ENCODE peak calls at places on chromosomes 4 and X, in four cellular contexts. One of them, this sample, is unnamed.

GRCh38 chrX:9148626-9149385 is 114.9 kb upstream of the FAM9B start:
- DNase-seq in fibroblast of villous mesenchyme: peak
- DNase-seq in astrocyte of the spinal cord: peak
- DNase-seq in endothelial cell: no peak
- DNase-seq in this sample: no peak

GRCh38 chr4:149801416-149801815 is 14.2 kb downstream of the IQCM start:
- DNase-seq in fibroblast of villous mesenchyme: peak
- DNase-seq in endothelial cell: no peak
- DNase-seq in astrocyte of the spinal cord: no peak
- DNase-seq in this sample: no peak

GRCh38 chr4:173169428-173170209 is 1.0 kb downstream of the GALNT7 start:
- DNase-seq in astrocyte of the spinal cord: peak
- DNase-seq in endothelial cell: peak
- DNase-seq in fibroblast of villous mesenchyme: peak
- DNase-seq in this sample: peak

GRCh38 chrX:44903107-44903506 is 30.1 kb downstream of the KDM6A start:
- DNase-seq in astrocyte of the spinal cord: peak
- DNase-seq in fibroblast of villous mesenchyme: peak
- DNase-seq in endothelial cell: no peak
- DNase-seq in this sample: no peak

GRCh38 chr4:83731609-83732008 is 195.7 kb downstream of the GPAT3 start:
- DNase-seq in fibroblast of villous mesenchyme: no peak
- DNase-seq in endothelial cell: no peak
- DNase-seq in astrocyte of the spinal cord: no peak
- DNase-seq in this sample: no peak

GRCh38 chrX:13994104-13994503 is 35.6 kb downstream of the GEMIN8 start:
- DNase-seq in endothelial cell: no peak
- DNase-seq in astrocyte of the spinal cord: no peak
- DNase-seq in fibroblast of villous mesenchyme: no peak
- DNase-seq in this sample: no peak

GRCh38 chr4:161564230-161564834 is 599.5 kb downstream of the FSTL5 start:
- DNase-seq in endothelial cell: no peak
- DNase-seq in astrocyte of the spinal cord: peak
- DNase-seq in fibroblast of villous mesenchyme: peak
- DNase-seq in this sample: no peak

GRCh38 chr4:128906581-128906980 is 97.1 kb downstream of the JADE1 start:
- DNase-seq in endothelial cell: no peak
- DNase-seq in fibroblast of villous mesenchyme: no peak
- DNase-seq in astrocyte of the spinal cord: no peak
- DNase-seq in this sample: no peak

GRCh38 chrX:1453390-1453783 is 678 bp upstream of the ASMTL start:
- DNase-seq in fibroblast of villous mesenchyme: no peak
- DNase-seq in astrocyte of the spinal cord: no peak
- DNase-seq in endothelial cell: no peak
- DNase-seq in this sample: no peak

GRCh38 chrX:12526296-12526695 is 264.9 kb upstream of the PRPS2 start:
- DNase-seq in astrocyte of the spinal cord: no peak
- DNase-seq in endothelial cell: no peak
- DNase-seq in fibroblast of villous mesenchyme: no peak
- DNase-seq in this sample: no peak

GRCh38 chr4:2059034-2059725 is at the start of gene NAT8L:
- DNase-seq in fibroblast of villous mesenchyme: peak
- DNase-seq in astrocyte of the spinal cord: no peak
- DNase-seq in endothelial cell: no peak
- DNase-seq in this sample: peak

GRCh38 chr4:186347743-186348142 is 81.8 kb downstream of the F11 start:
- DNase-seq in astrocyte of the spinal cord: no peak
- DNase-seq in endothelial cell: no peak
- DNase-seq in fibroblast of villous mesenchyme: no peak
- DNase-seq in this sample: no peak

GRCh38 chr4:150006197-150006596 is 72.0 kb upstream of the DCLK2 start:
- DNase-seq in fibroblast of villous mesenchyme: no peak
- DNase-seq in endothelial cell: no peak
- DNase-seq in astrocyte of the spinal cord: no peak
- DNase-seq in this sample: no peak

GRCh38 chrX:32745323-32745722 is 466.0 kb downstream of the DMD start:
- DNase-seq in astrocyte of the spinal cord: no peak
- DNase-seq in fibroblast of villous mesenchyme: no peak
- DNase-seq in endothelial cell: no peak
- DNase-seq in this sample: no peak

GRCh38 chrX:118729043-118729652 is 1.7 kb downstream of the IL13RA1 start:
- DNase-seq in endothelial cell: no peak
- DNase-seq in fibroblast of villous mesenchyme: no peak
- DNase-seq in astrocyte of the spinal cord: no peak
- DNase-seq in this sample: no peak

GRCh38 chr4:25376754-25377571 is at the start of gene ANAPC4:
- DNase-seq in fibroblast of villous mesenchyme: peak
- DNase-seq in endothelial cell: peak
- DNase-seq in astrocyte of the spinal cord: peak
- DNase-seq in this sample: peak
- TF ChIP-seq CTCF in fibroblast of villous mesenchyme: no peak
- TF ChIP-seq CTCF in endothelial cell: no peak
- TF ChIP-seq CTCF in astrocyte of the spinal cord: no peak
- TF ChIP-seq CTCF in this sample: no peak

GRCh38 chr4:102259081-102259480 is 86.2 kb downstream of the SLC39A8 start:
- DNase-seq in endothelial cell: no peak
- DNase-seq in astrocyte of the spinal cord: no peak
- DNase-seq in fibroblast of villous mesenchyme: peak
- DNase-seq in this sample: no peak

GRCh38 chr4:102259702-102260101 is 85.6 kb downstream of the SLC39A8 start:
- DNase-seq in astrocyte of the spinal cord: no peak
- DNase-seq in endothelial cell: no peak
- DNase-seq in fibroblast of villous mesenchyme: no peak
- DNase-seq in this sample: no peak

GRCh38 chr4:102268355-102268754 is 76.9 kb downstream of the SLC39A8 start:
- DNase-seq in astrocyte of the spinal cord: no peak
- DNase-seq in endothelial cell: no peak
- DNase-seq in fibroblast of villous mesenchyme: no peak
- DNase-seq in this sample: no peak

DNA sequence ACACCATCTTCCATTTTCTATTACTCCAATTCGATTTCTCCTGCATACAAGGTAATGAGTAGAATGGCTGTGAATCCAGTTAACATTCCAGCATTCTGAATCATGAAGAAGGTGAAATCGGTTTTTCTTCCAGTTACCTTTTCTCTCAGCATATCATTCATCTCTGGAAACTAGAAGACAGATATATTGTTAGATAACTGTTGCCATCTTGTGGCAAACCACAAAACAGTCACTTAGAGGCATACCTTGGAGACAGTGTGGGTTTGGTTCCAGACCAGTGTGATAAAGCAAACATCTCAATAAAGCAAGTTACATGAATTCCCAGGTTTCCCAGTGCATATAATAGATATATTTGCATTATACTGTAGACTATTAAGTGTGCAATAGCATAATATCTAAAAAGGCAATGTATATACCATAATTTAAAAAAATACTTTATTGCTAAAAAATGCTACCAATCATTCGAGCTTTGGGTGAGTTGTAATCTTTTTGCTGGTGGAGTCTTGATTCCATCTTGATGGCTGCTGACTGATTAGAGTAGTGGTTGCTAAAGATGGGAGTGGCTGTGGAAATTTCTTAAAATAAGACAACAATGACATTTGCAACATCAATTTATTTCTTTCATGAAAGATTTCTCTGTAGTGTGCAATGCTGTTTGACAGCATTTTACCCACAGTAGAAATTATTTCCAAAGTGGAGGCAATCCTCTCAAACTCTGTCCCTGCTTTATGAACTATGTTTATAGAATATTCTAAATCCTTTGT is 82.1 kb downstream of the SLC39A8 start:
- DNase-seq in astrocyte of the spinal cord: peak
- DNase-seq in fibroblast of villous mesenchyme: peak
- DNase-seq in endothelial cell: no peak
- DNase-seq in this sample: peak
- TF ChIP-seq CTCF in astrocyte of the spinal cord: peak
- TF ChIP-seq CTCF in fibroblast of villous mesenchyme: peak
- TF ChIP-seq CTCF in endothelial cell: peak
- TF ChIP-seq CTCF in this sample: peak

GRCh38 chrX:2574271-2574670 is 73.5 kb upstream of the DHRSX start:
- DNase-seq in endothelial cell: no peak
- DNase-seq in fibroblast of villous mesenchyme: no peak
- DNase-seq in astrocyte of the spinal cord: no peak
- DNase-seq in this sample: no peak
- TF ChIP-seq CTCF in endothelial cell: no peak
- TF ChIP-seq CTCF in fibroblast of villous mesenchyme: no peak
- TF ChIP-seq CTCF in astrocyte of the spinal cord: no peak
- TF ChIP-seq CTCF in this sample: no peak

GRCh38 chrX:111447298-111447697 is 35.3 kb upstream of the DCX start:
- DNase-seq in endothelial cell: peak
- DNase-seq in astrocyte of the spinal cord: no peak
- DNase-seq in fibroblast of villous mesenchyme: peak
- DNase-seq in this sample: peak
- TF ChIP-seq CTCF in endothelial cell: no peak
- TF ChIP-seq CTCF in astrocyte of the spinal cord: no peak
- TF ChIP-seq CTCF in fibroblast of villous mesenchyme: peak
- TF ChIP-seq CTCF in this sample: peak

GRCh38 chr4:126583509-126583908 is 1049.2 kb upstream of the INTU start:
- DNase-seq in astrocyte of the spinal cord: no peak
- DNase-seq in endothelial cell: peak
- DNase-seq in fibroblast of villous mesenchyme: no peak
- DNase-seq in this sample: peak
- TF ChIP-seq CTCF in astrocyte of the spinal cord: peak
- TF ChIP-seq CTCF in endothelial cell: peak
- TF ChIP-seq CTCF in fibroblast of villous mesenchyme: peak
- TF ChIP-seq CTCF in this sample: peak

This sample was measured in WERI-Rb-1.